ENCODE peak calls at places on chromosomes 11 and 22, in six cellular contexts. J, W, E, M, X and O are unnamed samples.
A peak's percentile ranks its signal among the peaks of the same experiment; 100 is the strongest.

GRCh38 chr11:91790873-91791468 is 433.6 kb upstream of the FAT3 start:
- DNase-seq in J (no peak), W (no peak), E (no peak), M (no peak), X (no peak), O (no peak)

GRCh38 chr11:116651098-116651756 is 121.6 kb downstream of the BUD13 start:
- DNase-seq in J (no peak), W (no peak), E (no peak), M (peak; percentile 33), X (no peak), O (no peak)

GRCh38 chr11:92946707-92947106 is 22.7 kb upstream of the MTNR1B start:
- DNase-seq in J (no peak), W (no peak), E (no peak), M (no peak), X (no peak), O (no peak)

GRCh38 chr11:130817608-130817944 is 98.7 kb downstream of the SNX19 start:
- DNase-seq in J (peak; percentile 52), W (no peak), E (peak; percentile 75), M (no peak), X (no peak), O (no peak)

GRCh38 chr11:113261709-113262475 is 52.5 kb upstream of the TTC12 start:
- DNase-seq in J (no peak), W (no peak), E (peak; percentile 97), M (no peak), X (no peak), O (no peak)

GRCh38 chr11:110425751-110426545 is 3.8 kb upstream of the FDX1 start:
- DNase-seq in J (peak; percentile 83), W (no peak), E (peak; percentile 83), M (peak; percentile 20), X (no peak), O (no peak)

GRCh38 chr11:30992513-30992849 is 377.1 kb downstream of the DCDC1 start:
- DNase-seq in J (no peak), W (no peak), E (peak; percentile 4), M (no peak), X (no peak), O (no peak)

GRCh38 chr22:47548953-47549740 is 786.7 kb downstream of the TBC1D22A start:
- DNase-seq in J (no peak), W (no peak), E (no peak), M (no peak), X (no peak), O (no peak)

GRCh38 chr11:76664578-76665061 is 5.9 kb downstream of the LRRC32 start:
- DNase-seq in J (no peak), W (no peak), E (no peak), M (peak; percentile 70), X (no peak), O (no peak)

GRCh38 chr11:117856252-117856651 is 20.2 kb downstream of the FXYD6 start:
- DNase-seq in J (no peak), W (no peak), E (no peak), M (no peak), X (no peak), O (no peak)

GRCh38 chr11:120151536-120151935 is 13.6 kb upstream of the TRIM29 start:
- DNase-seq in J (no peak), W (no peak), E (peak; percentile 90), M (no peak), X (no peak), O (no peak)

GRCh38 chr11:95693298-95693697 is 96.3 kb downstream of the FAM76B start:
- DNase-seq in J (no peak), W (no peak), E (no peak), M (no peak), X (no peak), O (no peak)

GRCh38 chr11:70696564-70696963 is 298.2 kb downstream of the CTTN start:
- DNase-seq in J (no peak), W (no peak), E (no peak), M (no peak), X (no peak), O (no peak)

GRCh38 chr22:48433647-48434046 is 1394.0 kb downstream of the BRD1 start:
- DNase-seq in J (no peak), W (no peak), E (no peak), M (no peak), X (no peak), O (no peak)

GRCh38 chr11:114832532-114833125 is 154.3 kb downstream of the NXPE2 start:
- DNase-seq in J (no peak), W (no peak), E (no peak), M (no peak), X (peak; percentile 19), O (no peak)

GRCh38 chr22:29096736-29097669 is 24.2 kb downstream of the KREMEN1 start:
- DNase-seq in J (no peak), W (no peak), E (no peak), M (peak; percentile 21), X (peak; percentile 31), O (no peak)

GRCh38 chr11:108405706-108406105 is 61.6 kb downstream of the C11orf65 start:
- DNase-seq in J (no peak), W (no peak), E (peak; percentile 5), M (no peak), X (no peak), O (no peak)

GRCh38 chr11:86116996-86117705 is 48.3 kb upstream of the PICALM start:
- DNase-seq in J (no peak), W (no peak), E (peak; percentile 81), M (no peak), X (no peak), O (no peak)

GRCh38 chr11:66626926-66627325 is 10.5 kb downstream of the RBM14 start:
- DNase-seq in J (no peak), W (no peak), E (no peak), M (no peak), X (no peak), O (no peak)

GRCh38 chr22:45104313-45104712 is 59.4 kb upstream of the NUP50 start:
- DNase-seq in J (no peak), W (no peak), E (no peak), M (no peak), X (no peak), O (no peak)

GRCh38 chr22:45102896-45103420 is 60.8 kb upstream of the NUP50 start:
- DNase-seq in J (no peak), W (no peak), E (no peak), M (no peak), X (no peak), O (no peak)

GRCh38 chr22:45105281-45105700 is 58.4 kb upstream of the NUP50 start:
- DNase-seq in J (peak; percentile 76), W (peak; percentile 55), E (peak; percentile 55), M (no peak), X (no peak), O (peak; percentile 70)

GRCh38 chr22:45101828-45102227 is 61.9 kb upstream of the NUP50 start:
- DNase-seq in J (no peak), W (no peak), E (peak; percentile 44), M (peak; percentile 33), X (peak; percentile 70), O (peak; percentile 45)

GRCh38 chr22:45103756-45104155 is 60.0 kb upstream of the NUP50 start:
- DNase-seq in J (no peak), W (no peak), E (no peak), M (no peak), X (no peak), O (no peak)
- TF ChIP-seq CTCF in J (peak; percentile 22), W (no peak), E (no peak), M (no peak), X (peak; percentile 24), O (no peak)

GRCh38 chr11:34792143-34792542 is 124.0 kb downstream of the APIP start:
- DNase-seq in J (no peak), W (no peak), E (no peak), M (peak; percentile 29), X (no peak), O (no peak)
- TF ChIP-seq CTCF in J (no peak), W (no peak), E (no peak), M (peak; percentile 26), X (peak; percentile 2), O (peak; percentile 24)

GRCh38 chr11:61460986-61461385 is 31.1 kb downstream of the SDHAF2 start:
- DNase-seq in J (no peak), W (no peak), E (no peak), M (no peak), X (no peak), O (no peak)
- TF ChIP-seq CTCF in J (no peak), W (no peak), E (no peak), M (peak; percentile 31), X (peak; percentile 11), O (no peak)

DNA sequence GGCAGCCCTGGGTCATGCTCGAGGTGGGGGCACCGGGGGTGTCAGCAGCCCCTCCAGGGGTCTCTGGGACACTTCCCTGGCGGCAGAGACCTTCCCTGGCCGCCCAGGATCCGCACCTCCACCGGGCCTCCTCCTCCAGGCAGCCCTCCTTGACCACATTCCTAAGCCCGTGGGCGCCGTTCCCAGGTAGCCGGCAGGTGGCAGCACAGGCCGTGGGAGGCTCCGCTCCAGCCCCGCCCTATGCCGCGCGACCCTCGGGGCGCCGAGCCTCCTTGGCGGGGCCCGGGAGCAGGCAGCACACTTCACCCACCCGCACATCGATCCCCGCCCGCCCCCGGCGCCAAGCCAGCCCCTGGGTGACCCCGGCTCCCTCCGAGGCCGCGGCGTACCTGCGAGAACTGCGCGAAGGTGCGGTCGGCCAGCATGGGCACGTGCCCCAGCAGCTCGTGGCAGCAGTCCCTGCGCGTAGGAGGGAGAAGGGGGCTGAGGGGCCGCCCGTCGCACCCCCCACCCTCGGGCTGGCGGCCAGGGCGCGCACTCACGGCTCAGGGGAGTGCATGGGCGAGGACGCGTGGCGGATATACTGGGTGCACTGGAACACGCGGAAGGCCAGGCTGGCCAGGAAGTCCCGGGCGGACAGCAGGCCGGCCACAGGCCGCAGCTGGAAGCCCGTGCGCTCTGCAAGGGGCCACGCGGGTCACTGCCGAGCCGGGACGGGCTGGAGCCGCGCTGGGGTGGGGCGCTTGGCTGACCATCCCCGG is 5.3 kb upstream of the INS start:
- DNase-seq in J (no peak), W (no peak), E (peak; percentile 9), M (peak; percentile 75), X (peak; percentile 51), O (peak; percentile 64)
- TF ChIP-seq CTCF in J (peak; percentile 57), W (peak; percentile 98), E (peak; percentile 18), M (peak; percentile 59), X (peak; percentile 50), O (peak; percentile 83)

GRCh38 chr22:42743501-42743991 is 22.9 kb upstream of the A4GALT start:
- DNase-seq in J (peak; percentile 69), W (no peak), E (no peak), M (no peak), X (no peak), O (no peak)
- TF ChIP-seq CTCF in J (no peak), W (no peak), E (no peak), M (no peak), X (no peak), O (no peak)

DNA sequence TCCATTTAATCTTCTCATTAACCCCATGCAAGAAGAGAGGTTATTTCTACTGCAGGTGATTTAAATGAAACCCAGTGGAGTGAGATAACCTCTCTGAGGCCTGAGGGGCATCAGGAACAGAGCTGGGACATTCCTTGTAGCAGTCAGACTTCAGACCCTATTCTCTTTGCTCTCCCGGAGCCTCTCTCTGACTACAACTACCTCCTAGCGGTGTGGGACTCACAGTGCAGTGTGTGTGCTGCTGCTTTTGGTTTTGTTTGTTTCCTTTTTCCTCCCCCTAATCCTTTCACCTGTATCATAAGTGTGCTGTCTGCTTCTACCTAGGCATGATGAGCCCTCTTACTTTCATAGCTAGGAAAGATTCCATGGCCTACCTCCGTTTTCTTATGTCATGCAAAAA is 769.6 kb downstream of the NTM start:
- DNase-seq in J (no peak), W (no peak), E (no peak), M (no peak), X (peak; percentile 10), O (no peak)
- TF ChIP-seq CTCF in J (no peak), W (peak; percentile 42), E (no peak), M (no peak), X (no peak), O (no peak)